ENCODE peak calls at places on chromosomes 2 and 18, in four cellular contexts. U is GM10248, K is heart right ventricle, I is endothelial cell. N is an unnamed sample.

GRCh38 chr2:239297142-239298125 is 103.4 kb downstream of the HDAC4 start:
- DNase-seq in U (no peak), K (no peak), I (no peak), N (no peak)

GRCh38 chr18:79944746-79945117 is 6.7 kb downstream of the SLC66A2 start:
- DNase-seq in U (no peak), K (no peak), I (no peak), N (no peak)

GRCh38 chr2:47225061-47225783 is 70.1 kb upstream of the STPG4 start:
- DNase-seq in U (no peak), K (peak; percentile 75), I (no peak), N (peak; percentile 48)

GRCh38 chr2:40220177-40220925 is 231.5 kb downstream of the SLC8A1 start:
- DNase-seq in U (no peak), K (no peak), I (no peak), N (no peak)

GRCh38 chr18:55376387-55376786 is 211.6 kb downstream of the TCF4 start:
- DNase-seq in U (peak; percentile 24), K (no peak), I (no peak), N (no peak)

GRCh38 chr2:180057706-180058412 is 50.8 kb upstream of the CWC22 start:
- DNase-seq in U (no peak), K (no peak), I (no peak), N (no peak)

GRCh38 chr2:46229134-46230063 is 67.8 kb upstream of the EPAS1 start:
- DNase-seq in U (peak; percentile 63), K (no peak), I (no peak), N (peak; percentile 47)

GRCh38 chr18:76747676-76748075 is 74.7 kb upstream of the ZNF236 start:
- DNase-seq in U (no peak), K (no peak), I (no peak), N (no peak)

GRCh38 chr2:158394453-158394852 is 62.1 kb downstream of the CCDC148 start:
- DNase-seq in U (no peak), K (no peak), I (no peak), N (no peak)

GRCh38 chr18:46067431-46068007 is 4.5 kb downstream of the PSTPIP2 start:
- DNase-seq in U (no peak), K (no peak), I (no peak), N (no peak)

GRCh38 chr2:166179201-166179600 is 51.4 kb upstream of the SCN1A start:
- DNase-seq in U (no peak), K (no peak), I (no peak), N (no peak)

GRCh38 chr2:237456200-237456731 is 30.8 kb upstream of the MLPH start:
- DNase-seq in U (no peak), K (peak; percentile 72), I (no peak), N (no peak)

DNA sequence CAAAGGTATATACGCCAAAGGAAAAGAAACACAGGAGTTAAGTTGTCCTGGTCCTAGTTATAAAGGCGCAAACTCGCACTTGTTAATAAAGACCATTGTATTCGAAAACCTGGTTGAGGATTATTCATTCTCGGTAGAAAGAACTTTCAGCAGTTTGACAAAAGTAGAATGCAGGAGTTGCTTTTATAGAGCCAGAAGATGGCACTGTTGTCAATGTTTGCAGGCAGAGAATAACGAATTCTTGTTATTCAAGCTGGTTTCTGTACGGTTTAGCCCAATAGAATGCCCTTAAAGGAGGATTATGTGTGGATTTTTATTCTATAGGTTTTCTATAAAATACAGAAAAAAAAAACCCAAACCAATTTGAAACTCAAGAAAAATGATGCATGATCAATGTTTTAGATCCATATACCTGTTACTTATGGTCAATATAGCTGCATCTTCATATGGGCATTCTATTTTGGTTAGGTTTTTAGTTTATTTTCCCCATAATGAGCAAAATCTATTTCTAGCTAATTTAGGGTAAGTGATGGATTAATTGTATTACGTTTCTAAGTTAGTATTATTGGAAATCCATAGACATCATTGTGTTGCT is 510.3 kb downstream of the PLCL1 start:
- DNase-seq in U (no peak), K (no peak), I (no peak), N (peak; percentile 13)
- TF ChIP-seq CTCF in U (peak; percentile 72), K (peak; percentile 60), I (no peak), N (peak; percentile 56)

GRCh38 chr18:70175216-70175615 is 30.3 kb downstream of the RTTN start:
- DNase-seq in U (no peak), K (no peak), I (no peak), N (no peak)

GRCh38 chr18:70176537-70176936 is 28.9 kb downstream of the RTTN start:
- DNase-seq in U (no peak), K (no peak), I (no peak), N (no peak)

GRCh38 chr18:70169747-70170146 is 35.7 kb downstream of the RTTN start:
- DNase-seq in U (no peak), K (no peak), I (no peak), N (no peak)

GRCh38 chr18:70166668-70167067 is 38.8 kb downstream of the RTTN start:
- DNase-seq in U (no peak), K (no peak), I (no peak), N (no peak)

GRCh38 chr18:70172225-70172624 is 33.3 kb downstream of the RTTN start:
- DNase-seq in U (no peak), K (no peak), I (no peak), N (no peak)
- TF ChIP-seq CTCF in U (peak; percentile 43), K (peak; percentile 15), I (no peak), N (peak; percentile 30)

GRCh38 chr2:174003635-174004310 is 38.6 kb upstream of the SP3 start:
- DNase-seq in U (no peak), K (no peak), I (no peak), N (peak; percentile 69)
- TF ChIP-seq CTCF in U (no peak), K (peak; percentile 19), I (no peak), N (no peak)

GRCh38 chr2:68244456-68244855 is 7.9 kb downstream of the PPP3R1 start:
- DNase-seq in U (no peak), K (no peak), I (no peak), N (no peak)
- TF ChIP-seq CTCF in U (no peak), K (no peak), I (no peak), N (no peak)

N was measured in Calu3.